ENCODE peak calls at places on chromosomes 7 and 10, in nine cellular contexts. G, P, T, X, Z, Y, A, R and J are unnamed samples.

GRCh38 chr7:24882989-24883631 is 96.9 kb downstream of the OSBPL3 start:
- DNase-seq in Z (no peak), Y (no peak), P (peak; percentile 60), R (no peak), T (peak; percentile 81), A (no peak), X (no peak), G (no peak), J (peak; percentile 93)

GRCh38 chr7:36281945-36282727 is 107.5 kb upstream of the ANLN start:
- DNase-seq in P (no peak), G (no peak), Z (no peak), X (no peak), Y (no peak), A (no peak), R (no peak), T (no peak), J (peak; percentile 68)

GRCh38 chr7:156892086-156892800 is 740 bp downstream of the LMBR1 start:
- DNase-seq in Y (no peak), G (peak; percentile 74), R (peak; percentile 41), Z (peak; percentile 49), X (peak; percentile 63), A (peak; percentile 46), T (no peak), P (peak; percentile 64), J (no peak)

GRCh38 chr7:98119257-98119918 is 12.7 kb downstream of the LMTK2 start:
- DNase-seq in A (no peak), Z (no peak), R (no peak), P (no peak), Y (no peak), G (peak; percentile 43), X (no peak), T (peak; percentile 78), J (peak; percentile 90)

GRCh38 chr7:2567663-2568238 is 9.0 kb downstream of the IQCE start:
- DNase-seq in X (no peak), P (no peak), T (no peak), G (no peak), Z (no peak), R (no peak), Y (no peak), A (no peak), J (peak; percentile 36)

GRCh38 chr10:120578123-120578522 is 121.1 kb downstream of the PLPP4 start:
- DNase-seq in A (no peak), G (no peak), T (peak; percentile 18), R (no peak), X (no peak), Z (no peak), Y (no peak), P (no peak), J (no peak)

GRCh38 chr10:124917168-124917938 is 24.6 kb upstream of the ZRANB1 start:
- DNase-seq in A (peak; percentile 7), Y (no peak), R (peak; percentile 9), Z (peak; percentile 54), X (peak; percentile 29), G (peak; percentile 19), P (peak; percentile 53), T (peak; percentile 27), J (peak; percentile 51)

GRCh38 chr7:17854297-17855047 is 85.8 kb downstream of the SNX13 start:
- DNase-seq in T (no peak), P (no peak), A (no peak), Y (no peak), Z (no peak), R (no peak), X (no peak), G (no peak), J (peak; percentile 25)

GRCh38 chr10:101775273-101776131 is at the start of gene FGF8:
- DNase-seq in A (no peak), Y (no peak), R (no peak), P (no peak), X (no peak), Z (no peak), T (no peak), G (no peak), J (no peak)

GRCh38 chr10:133162178-133162909 is 2.3 kb downstream of the KNDC1 start:
- DNase-seq in Z (no peak), P (no peak), G (peak; percentile 10), X (no peak), R (no peak), A (no peak), T (no peak), Y (no peak), J (no peak)

GRCh38 chr7:2040893-2041270 is 191.9 kb downstream of the MAD1L1 start:
- DNase-seq in P (no peak), X (no peak), G (no peak), Y (no peak), T (no peak), A (no peak), Z (no peak), R (no peak), J (no peak)